ENCODE peak calls at places on chromosomes 11 and 22, in six cellular contexts. N, Q, Y, I, Z and P are unnamed samples.

GRCh38 chr11:24312464-24313238 is 184.2 kb upstream of the LUZP2 start:
- DNase-seq in N (no peak), Q (peak; percentile 92), Y (no peak), I (peak; percentile 53), Z (peak; percentile 61), P (no peak)

GRCh38 chr22:19291218-19291579 is 320 bp downstream of the CLTCL1 start:
- DNase-seq in N (no peak), Q (no peak), Y (peak; percentile 48), I (no peak), Z (no peak), P (peak; percentile 75)

GRCh38 chr11:44281151-44281550 is 28.8 kb downstream of the ALX4 start:
- DNase-seq in N (no peak), Q (no peak), Y (no peak), I (no peak), Z (no peak), P (no peak)

GRCh38 chr22:18028817-18029527 is 4.6 kb upstream of the MICAL3 start:
- DNase-seq in N (no peak), Q (no peak), Y (no peak), I (no peak), Z (peak; percentile 84), P (peak; percentile 64)

GRCh38 chr22:46537221-46537945 is at the start of gene CELSR1:
- DNase-seq in N (no peak), Q (no peak), Y (no peak), I (peak; percentile 67), Z (no peak), P (no peak)

GRCh38 chr11:111913997-111914396 is 1.5 kb downstream of the HSPB2 start:
- DNase-seq in N (peak; percentile 81), Q (peak; percentile 59), Y (peak; percentile 83), I (peak; percentile 66), Z (no peak), P (peak; percentile 69)

GRCh38 chr11:59601788-59602187 is 13.8 kb downstream of the OSBP start:
- DNase-seq in N (no peak), Q (no peak), Y (no peak), I (no peak), Z (no peak), P (no peak)

GRCh38 chr22:46501701-46502100 is 35.7 kb downstream of the CELSR1 start:
- DNase-seq in N (no peak), Q (peak; percentile 59), Y (no peak), I (peak; percentile 87), Z (no peak), P (peak; percentile 23)

GRCh38 chr22:42863349-42863911 is 6.4 kb upstream of the ARFGAP3 start:
- DNase-seq in N (no peak), Q (peak; percentile 84), Y (no peak), I (peak; percentile 98), Z (no peak), P (no peak)

GRCh38 chr11:22634897-22635629 is 9.4 kb upstream of the FANCF start:
- DNase-seq in N (no peak), Q (peak; percentile 12), Y (no peak), I (peak; percentile 20), Z (peak; percentile 90), P (no peak)

GRCh38 chr11:47715082-47715669 is at the start of gene AGBL2:
- DNase-seq in N (peak; percentile 44), Q (peak; percentile 41), Y (peak; percentile 75), I (peak; percentile 69), Z (peak; percentile 71), P (peak; percentile 77)

GRCh38 chr11:61870429-61871039 is 20.8 kb downstream of the FADS3 start:
- DNase-seq in N (no peak), Q (no peak), Y (no peak), I (no peak), Z (no peak), P (peak; percentile 52)

GRCh38 chr11:44024977-44025376 is 22.8 kb upstream of the ACCSL start:
- DNase-seq in N (no peak), Q (no peak), Y (no peak), I (no peak), Z (no peak), P (no peak)

GRCh38 chr11:75004215-75004614 is 15.5 kb downstream of the NEU3 start:
- DNase-seq in N (no peak), Q (no peak), Y (no peak), I (no peak), Z (peak; percentile 35), P (no peak)

DNA sequence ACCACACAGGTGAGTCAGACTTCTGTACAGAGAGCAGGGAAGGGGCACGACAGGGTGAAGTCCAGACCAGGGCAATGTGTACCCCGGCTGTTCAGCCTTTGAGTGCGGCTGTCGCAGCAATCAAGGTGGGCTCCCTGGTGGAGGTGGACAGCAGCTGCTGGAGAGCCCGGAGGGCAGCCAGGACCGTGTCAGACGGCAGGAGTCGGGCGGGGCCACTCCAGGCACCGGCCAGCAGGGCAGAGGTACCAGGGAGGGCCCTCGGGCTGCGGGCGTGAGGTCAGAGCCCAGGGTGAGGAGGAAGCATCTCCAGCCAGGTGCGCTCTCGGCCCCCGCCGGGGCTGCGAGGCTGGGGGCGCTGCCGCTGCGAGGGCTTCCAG is 802 bp upstream of the PIM3 start:
- DNase-seq in N (no peak), Q (no peak), Y (no peak), I (peak; percentile 49), Z (no peak), P (peak; percentile 66)
- TF ChIP-seq CTCF in N (peak; percentile 20), Q (no peak), Y (no peak), I (no peak), Z (peak; percentile 4), P (no peak)

GRCh38 chr11:117874253-117874909 is 2.1 kb downstream of the FXYD6 start:
- DNase-seq in N (no peak), Q (no peak), Y (no peak), I (no peak), Z (no peak), P (no peak)

GRCh38 chr11:117873828-117874125 is 2.7 kb downstream of the FXYD6 start:
- DNase-seq in N (no peak), Q (no peak), Y (no peak), I (no peak), Z (no peak), P (no peak)

GRCh38 chr11:117876049-117876340 is 463 bp downstream of the FXYD6 start:
- DNase-seq in N (no peak), Q (no peak), Y (no peak), I (no peak), Z (no peak), P (no peak)

GRCh38 chr11:117875397-117876048 is 935 bp downstream of the FXYD6 start:
- DNase-seq in N (no peak), Q (no peak), Y (no peak), I (no peak), Z (no peak), P (no peak)

DNA sequence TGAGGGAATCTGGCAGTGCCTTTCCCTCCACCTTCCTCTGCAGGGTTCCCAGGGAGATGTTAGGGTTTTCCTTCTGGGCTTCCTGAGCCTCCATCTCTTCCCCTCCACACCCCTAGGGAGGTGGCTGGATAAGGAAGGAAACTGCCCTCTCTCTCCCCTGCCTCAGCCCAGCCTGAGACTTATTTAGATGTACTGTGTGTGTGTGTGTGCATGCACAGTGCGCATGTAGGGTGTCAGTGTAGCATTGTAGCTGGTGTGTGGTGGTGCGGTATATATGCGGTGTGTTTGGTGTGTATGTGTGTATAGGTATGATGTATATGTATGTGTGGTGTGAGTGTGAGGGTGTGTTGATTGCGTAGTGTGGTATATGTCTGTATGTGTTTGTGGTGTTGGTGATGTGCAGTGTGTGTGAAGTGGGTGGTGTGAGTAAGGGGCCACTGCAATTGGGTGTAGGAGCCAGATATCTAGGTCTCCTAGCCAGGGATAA is 1.5 kb downstream of the FXYD6 start:
- DNase-seq in N (no peak), Q (no peak), Y (no peak), I (no peak), Z (no peak), P (no peak)
- H3K27ac ChIP-seq in N (peak overlapping the region; percentile 87), Q (no peak overlapping the region), Y (peak overlapping the region; percentile 94), I (no peak overlapping the region), Z (no peak overlapping the region), P (peak overlapping the region; percentile 30)

GRCh38 chr22:29886601-29887000 is 3.6 kb downstream of the MTMR3 start:
- DNase-seq in N (no peak), Q (no peak), Y (no peak), I (no peak), Z (no peak), P (no peak)

GRCh38 chr22:29883831-29884139 is 811 bp downstream of the MTMR3 start:
- DNase-seq in N (no peak), Q (peak; percentile 7), Y (no peak), I (no peak), Z (no peak), P (no peak)

GRCh38 chr22:29882716-29883044 is 294 bp upstream of the MTMR3 start:
- DNase-seq in N (no peak), Q (no peak), Y (no peak), I (no peak), Z (no peak), P (no peak)

GRCh38 chr22:29885610-29886009 is 2.6 kb downstream of the MTMR3 start:
- DNase-seq in N (no peak), Q (no peak), Y (no peak), I (no peak), Z (no peak), P (no peak)

DNA sequence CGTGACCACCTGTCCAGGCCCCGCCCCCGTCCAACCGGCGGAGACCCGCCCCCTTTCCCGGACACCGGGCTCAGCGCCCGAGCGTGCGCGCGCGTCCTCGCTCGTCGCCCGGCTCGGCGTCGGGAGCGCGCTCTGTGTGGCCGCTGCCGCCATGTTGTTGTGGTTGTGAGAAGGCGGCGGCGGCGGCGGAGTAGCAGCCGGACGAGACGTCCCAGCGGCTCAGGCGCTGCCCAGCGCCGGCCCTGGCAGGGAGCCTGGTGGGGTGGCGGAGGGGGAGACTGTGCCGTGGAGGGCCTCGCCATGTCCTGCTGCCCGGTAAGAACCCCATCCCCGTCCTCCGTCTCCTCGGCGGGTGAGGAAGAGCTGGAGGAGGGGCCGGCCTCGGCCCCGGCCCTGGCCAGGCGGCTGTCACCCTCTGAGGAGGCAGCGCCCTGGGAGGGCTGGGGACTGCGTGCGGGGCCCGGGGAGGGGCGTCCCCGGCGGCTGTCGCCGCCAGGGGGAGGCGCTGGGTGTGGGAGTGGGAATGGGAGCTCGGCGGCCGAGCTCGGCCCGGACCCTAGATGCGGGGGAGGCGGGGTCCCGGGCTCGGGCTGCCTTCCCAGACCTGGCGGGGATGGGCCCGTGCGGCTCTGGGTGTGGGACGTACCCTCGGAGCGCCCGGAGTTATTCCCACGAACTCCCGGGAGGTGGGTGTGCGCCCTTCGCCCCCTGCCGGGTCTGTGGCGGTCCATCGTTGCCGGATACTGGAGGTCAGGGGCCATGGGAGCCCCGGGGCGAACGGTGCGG is at the start of gene MTMR3:
- DNase-seq in N (peak; percentile 94), Q (peak; percentile 83), Y (peak; percentile 95), I (peak; percentile 84), Z (peak; percentile 90), P (peak; percentile 94)
- TF ChIP-seq CTCF in N (peak; percentile 70), Q (no peak), Y (peak; percentile 38), I (peak; percentile 11), Z (peak; percentile 21), P (peak; percentile 44)

GRCh38 chr11:6258141-6258540 is 1.5 kb upstream of the CCKBR start:
- DNase-seq in N (no peak), Q (no peak), Y (no peak), I (no peak), Z (no peak), P (no peak)
- H3K27ac ChIP-seq in N (no peak overlapping the region), Q (no peak overlapping the region), Y (no peak overlapping the region), I (no peak overlapping the region), Z (no peak overlapping the region), P (no peak overlapping the region)